ENCODE peak calls at places on chromosomes 5 and 9, in ten cellular contexts. One of them, this sample, is unnamed.

GRCh38 chr9:77819672-77820071 is 171.6 kb upstream of the GNA14 start:
- DNase-seq in coronary artery: no peak
- DNase-seq in heart left ventricle: no peak
- DNase-seq in mammary epithelial cell: no peak
- DNase-seq in WERI-Rb-1: no peak
- DNase-seq in fibroblast of lung: peak; percentile 41
- DNase-seq in epithelial cell of esophagus: no peak
- DNase-seq in A549: peak; percentile 29
- DNase-seq in cardiac muscle cell: no peak
- DNase-seq in CD8-positive, alpha-beta T cell: no peak
- DNase-seq in this sample: no peak

GRCh38 chr5:85484982-85485574 is 1100.4 kb upstream of the EDIL3 start:
- DNase-seq in mammary epithelial cell: peak; percentile 0
- DNase-seq in cardiac muscle cell: no peak
- DNase-seq in CD8-positive, alpha-beta T cell: no peak
- DNase-seq in WERI-Rb-1: no peak
- DNase-seq in coronary artery: no peak
- DNase-seq in fibroblast of lung: no peak
- DNase-seq in heart left ventricle: no peak
- DNase-seq in epithelial cell of esophagus: no peak
- DNase-seq in A549: peak; percentile 8
- DNase-seq in this sample: no peak

GRCh38 chr5:141512390-141513020 is 23.6 kb downstream of the PCDHGC5 start:
- DNase-seq in A549: peak; percentile 63
- DNase-seq in CD8-positive, alpha-beta T cell: peak; percentile 68
- DNase-seq in fibroblast of lung: peak; percentile 59
- DNase-seq in cardiac muscle cell: peak; percentile 85
- DNase-seq in mammary epithelial cell: peak; percentile 50
- DNase-seq in coronary artery: no peak
- DNase-seq in heart left ventricle: peak; percentile 78
- DNase-seq in WERI-Rb-1: peak; percentile 81
- DNase-seq in epithelial cell of esophagus: peak; percentile 83
- DNase-seq in this sample: peak; percentile 87

GRCh38 chr9:69385474-69386091 is 60.6 kb downstream of the ENTREP1 start:
- DNase-seq in WERI-Rb-1: no peak
- DNase-seq in mammary epithelial cell: no peak
- DNase-seq in fibroblast of lung: no peak
- DNase-seq in heart left ventricle: no peak
- DNase-seq in cardiac muscle cell: no peak
- DNase-seq in epithelial cell of esophagus: peak; percentile 28
- DNase-seq in CD8-positive, alpha-beta T cell: no peak
- DNase-seq in coronary artery: no peak
- DNase-seq in A549: no peak
- DNase-seq in this sample: no peak

GRCh38 chr9:133569891-133570651 is 35.6 kb downstream of the ADAMTSL2 start:
- DNase-seq in WERI-Rb-1: peak; percentile 95
- DNase-seq in heart left ventricle: no peak
- DNase-seq in CD8-positive, alpha-beta T cell: no peak
- DNase-seq in fibroblast of lung: no peak
- DNase-seq in A549: no peak
- DNase-seq in epithelial cell of esophagus: no peak
- DNase-seq in coronary artery: no peak
- DNase-seq in cardiac muscle cell: peak; percentile 50
- DNase-seq in mammary epithelial cell: no peak
- DNase-seq in this sample: no peak

GRCh38 chr5:150436141-150436680 is 13.3 kb downstream of the RPS14 start:
- DNase-seq in WERI-Rb-1: peak; percentile 91
- DNase-seq in CD8-positive, alpha-beta T cell: peak; percentile 84
- DNase-seq in coronary artery: peak; percentile 86
- DNase-seq in epithelial cell of esophagus: peak; percentile 90
- DNase-seq in mammary epithelial cell: peak; percentile 73
- DNase-seq in A549: peak; percentile 88
- DNase-seq in cardiac muscle cell: peak; percentile 94
- DNase-seq in heart left ventricle: peak; percentile 85
- DNase-seq in fibroblast of lung: peak; percentile 75
- DNase-seq in this sample: peak; percentile 89

GRCh38 chr5:146111409-146111808 is 6.0 kb upstream of the PLAC8L1 start:
- DNase-seq in A549: no peak
- DNase-seq in CD8-positive, alpha-beta T cell: no peak
- DNase-seq in mammary epithelial cell: no peak
- DNase-seq in WERI-Rb-1: no peak
- DNase-seq in fibroblast of lung: no peak
- DNase-seq in heart left ventricle: no peak
- DNase-seq in cardiac muscle cell: peak; percentile 34
- DNase-seq in coronary artery: no peak
- DNase-seq in epithelial cell of esophagus: no peak
- DNase-seq in this sample: no peak

GRCh38 chr9:8172000-8172399 is 372.4 kb upstream of the DMAC1 start:
- DNase-seq in mammary epithelial cell: no peak
- DNase-seq in CD8-positive, alpha-beta T cell: no peak
- DNase-seq in A549: no peak
- DNase-seq in epithelial cell of esophagus: no peak
- DNase-seq in fibroblast of lung: no peak
- DNase-seq in heart left ventricle: no peak
- DNase-seq in cardiac muscle cell: no peak
- DNase-seq in WERI-Rb-1: no peak
- DNase-seq in coronary artery: no peak
- DNase-seq in this sample: no peak

GRCh38 chr5:172311026-172311425 is 27.5 kb upstream of the UBTD2 start:
- DNase-seq in CD8-positive, alpha-beta T cell: no peak
- DNase-seq in heart left ventricle: no peak
- DNase-seq in coronary artery: no peak
- DNase-seq in cardiac muscle cell: no peak
- DNase-seq in epithelial cell of esophagus: no peak
- DNase-seq in WERI-Rb-1: no peak
- DNase-seq in fibroblast of lung: no peak
- DNase-seq in A549: no peak
- DNase-seq in mammary epithelial cell: no peak
- DNase-seq in this sample: no peak

GRCh38 chr5:148436029-148436428 is 52.3 kb downstream of the FBXO38 start:
- DNase-seq in epithelial cell of esophagus: no peak
- DNase-seq in A549: no peak
- DNase-seq in cardiac muscle cell: no peak
- DNase-seq in CD8-positive, alpha-beta T cell: no peak
- DNase-seq in WERI-Rb-1: no peak
- DNase-seq in mammary epithelial cell: no peak
- DNase-seq in fibroblast of lung: no peak
- DNase-seq in heart left ventricle: no peak
- DNase-seq in coronary artery: no peak
- DNase-seq in this sample: no peak

GRCh38 chr9:127876764-127877562 is 512 bp downstream of the AK1 start:
- DNase-seq in fibroblast of lung: no peak
- DNase-seq in CD8-positive, alpha-beta T cell: no peak
- DNase-seq in cardiac muscle cell: no peak
- DNase-seq in epithelial cell of esophagus: no peak
- DNase-seq in WERI-Rb-1: no peak
- DNase-seq in heart left ventricle: peak; percentile 66
- DNase-seq in mammary epithelial cell: no peak
- DNase-seq in coronary artery: no peak
- DNase-seq in A549: no peak
- DNase-seq in this sample: no peak

GRCh38 chr5:180101451-180102105 is 30.0 kb upstream of the RNF130 start:
- DNase-seq in WERI-Rb-1: no peak
- DNase-seq in cardiac muscle cell: no peak
- DNase-seq in fibroblast of lung: no peak
- DNase-seq in epithelial cell of esophagus: no peak
- DNase-seq in CD8-positive, alpha-beta T cell: no peak
- DNase-seq in mammary epithelial cell: no peak
- DNase-seq in A549: no peak
- DNase-seq in coronary artery: peak; percentile 58
- DNase-seq in heart left ventricle: no peak
- DNase-seq in this sample: no peak

DNA sequence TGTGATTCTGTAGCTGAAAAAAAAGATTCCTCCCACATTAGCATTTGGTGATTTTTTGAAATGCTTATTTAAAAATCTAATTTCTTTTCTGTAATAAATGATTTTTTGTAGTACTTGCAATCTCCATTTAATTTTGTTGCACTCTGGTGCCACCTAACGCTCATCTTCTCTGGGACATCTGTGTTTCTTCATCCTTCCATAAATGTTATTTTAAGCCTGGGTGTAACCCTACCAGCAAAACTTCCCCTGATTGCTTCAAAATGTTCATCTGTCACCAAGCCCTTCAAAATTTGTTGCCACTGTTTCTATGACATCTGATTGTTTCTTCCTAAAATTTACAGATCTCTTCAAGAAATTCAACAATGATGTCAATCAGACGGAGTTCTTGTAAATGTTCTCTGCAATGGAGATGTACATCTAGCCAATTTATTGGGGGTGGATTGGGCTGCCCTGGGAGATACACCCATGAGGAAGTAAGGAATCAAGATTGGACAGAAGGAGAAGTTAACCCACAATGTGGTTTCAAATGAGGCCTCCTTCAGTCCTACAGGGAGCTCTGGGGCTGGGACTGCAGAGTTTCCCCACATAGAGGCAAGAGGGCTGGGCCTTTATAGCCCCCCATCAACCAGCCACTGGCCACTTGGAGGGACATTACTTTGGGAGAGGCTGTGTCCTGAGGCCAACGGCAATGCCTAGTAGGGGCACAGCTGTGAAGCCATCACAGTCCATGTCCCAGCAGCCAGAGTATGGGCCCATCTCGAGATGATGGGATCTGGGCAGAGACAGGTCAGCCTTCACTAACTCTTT is 23.3 kb downstream of the MCTP1 start:
- DNase-seq in A549: peak; percentile 36
- DNase-seq in epithelial cell of esophagus: peak; percentile 55
- DNase-seq in mammary epithelial cell: peak; percentile 9
- DNase-seq in WERI-Rb-1: peak; percentile 31
- DNase-seq in CD8-positive, alpha-beta T cell: no peak
- DNase-seq in coronary artery: no peak
- DNase-seq in heart left ventricle: no peak
- DNase-seq in fibroblast of lung: peak; percentile 18
- DNase-seq in cardiac muscle cell: peak; percentile 23
- DNase-seq in this sample: no peak
- TF ChIP-seq CTCF in A549: peak; percentile 68
- TF ChIP-seq CTCF in epithelial cell of esophagus: peak; percentile 58
- TF ChIP-seq CTCF in mammary epithelial cell: peak; percentile 52
- TF ChIP-seq CTCF in WERI-Rb-1: peak; percentile 40
- TF ChIP-seq CTCF in CD8-positive, alpha-beta T cell: no peak
- TF ChIP-seq CTCF in coronary artery: no peak
- TF ChIP-seq CTCF in heart left ventricle: no peak
- TF ChIP-seq CTCF in fibroblast of lung: peak; percentile 52
- TF ChIP-seq CTCF in cardiac muscle cell: peak; percentile 53
- TF ChIP-seq CTCF in this sample: no peak

GRCh38 chr9:2274762-2275161 is 259.6 kb downstream of the SMARCA2 start:
- DNase-seq in coronary artery: no peak
- DNase-seq in epithelial cell of esophagus: no peak
- DNase-seq in fibroblast of lung: no peak
- DNase-seq in WERI-Rb-1: no peak
- DNase-seq in mammary epithelial cell: no peak
- DNase-seq in CD8-positive, alpha-beta T cell: no peak
- DNase-seq in heart left ventricle: no peak
- DNase-seq in A549: no peak
- DNase-seq in cardiac muscle cell: no peak
- DNase-seq in this sample: no peak
- TF ChIP-seq CTCF in coronary artery: no peak
- TF ChIP-seq CTCF in epithelial cell of esophagus: no peak
- TF ChIP-seq CTCF in fibroblast of lung: no peak
- TF ChIP-seq CTCF in WERI-Rb-1: no peak
- TF ChIP-seq CTCF in mammary epithelial cell: no peak
- TF ChIP-seq CTCF in CD8-positive, alpha-beta T cell: no peak
- TF ChIP-seq CTCF in heart left ventricle: no peak
- TF ChIP-seq CTCF in A549: no peak
- TF ChIP-seq CTCF in cardiac muscle cell: no peak
- TF ChIP-seq CTCF in this sample: no peak

GRCh38 chr5:178588769-178589168 is 1.4 kb downstream of the COL23A1 start:
- DNase-seq in mammary epithelial cell: no peak
- DNase-seq in CD8-positive, alpha-beta T cell: no peak
- DNase-seq in fibroblast of lung: no peak
- DNase-seq in heart left ventricle: no peak
- DNase-seq in coronary artery: no peak
- DNase-seq in A549: no peak
- DNase-seq in cardiac muscle cell: no peak
- DNase-seq in epithelial cell of esophagus: no peak
- DNase-seq in WERI-Rb-1: no peak
- DNase-seq in this sample: no peak
- TF ChIP-seq CTCF in mammary epithelial cell: no peak
- TF ChIP-seq CTCF in CD8-positive, alpha-beta T cell: no peak
- TF ChIP-seq CTCF in fibroblast of lung: no peak
- TF ChIP-seq CTCF in heart left ventricle: no peak
- TF ChIP-seq CTCF in coronary artery: no peak
- TF ChIP-seq CTCF in A549: no peak
- TF ChIP-seq CTCF in cardiac muscle cell: no peak
- TF ChIP-seq CTCF in epithelial cell of esophagus: no peak
- TF ChIP-seq CTCF in WERI-Rb-1: no peak
- TF ChIP-seq CTCF in this sample: no peak

GRCh38 chr9:104826911-104827310 is 63.0 kb downstream of the NIPSNAP3B start:
- DNase-seq in WERI-Rb-1: no peak
- DNase-seq in A549: no peak
- DNase-seq in mammary epithelial cell: no peak
- DNase-seq in cardiac muscle cell: no peak
- DNase-seq in coronary artery: peak; percentile 21
- DNase-seq in CD8-positive, alpha-beta T cell: no peak
- DNase-seq in epithelial cell of esophagus: no peak
- DNase-seq in fibroblast of lung: no peak
- DNase-seq in heart left ventricle: no peak
- DNase-seq in this sample: no peak

GRCh38 chr9:104835163-104835562 is 71.2 kb downstream of the NIPSNAP3B start:
- DNase-seq in heart left ventricle: no peak
- DNase-seq in cardiac muscle cell: no peak
- DNase-seq in mammary epithelial cell: no peak
- DNase-seq in epithelial cell of esophagus: no peak
- DNase-seq in CD8-positive, alpha-beta T cell: no peak
- DNase-seq in A549: no peak
- DNase-seq in fibroblast of lung: peak; percentile 66
- DNase-seq in coronary artery: no peak
- DNase-seq in WERI-Rb-1: no peak
- DNase-seq in this sample: no peak

GRCh38 chr9:104833701-104834100 is 69.8 kb downstream of the NIPSNAP3B start:
- DNase-seq in A549: no peak
- DNase-seq in fibroblast of lung: no peak
- DNase-seq in coronary artery: no peak
- DNase-seq in epithelial cell of esophagus: no peak
- DNase-seq in mammary epithelial cell: no peak
- DNase-seq in cardiac muscle cell: no peak
- DNase-seq in CD8-positive, alpha-beta T cell: no peak
- DNase-seq in heart left ventricle: no peak
- DNase-seq in WERI-Rb-1: no peak
- DNase-seq in this sample: no peak

GRCh38 chr9:104836235-104836634 is 72.3 kb downstream of the NIPSNAP3B start:
- DNase-seq in mammary epithelial cell: no peak
- DNase-seq in CD8-positive, alpha-beta T cell: no peak
- DNase-seq in heart left ventricle: no peak
- DNase-seq in cardiac muscle cell: peak; percentile 79
- DNase-seq in coronary artery: no peak
- DNase-seq in fibroblast of lung: peak; percentile 34
- DNase-seq in A549: no peak
- DNase-seq in epithelial cell of esophagus: peak; percentile 39
- DNase-seq in WERI-Rb-1: peak; percentile 23
- DNase-seq in this sample: no peak

DNA sequence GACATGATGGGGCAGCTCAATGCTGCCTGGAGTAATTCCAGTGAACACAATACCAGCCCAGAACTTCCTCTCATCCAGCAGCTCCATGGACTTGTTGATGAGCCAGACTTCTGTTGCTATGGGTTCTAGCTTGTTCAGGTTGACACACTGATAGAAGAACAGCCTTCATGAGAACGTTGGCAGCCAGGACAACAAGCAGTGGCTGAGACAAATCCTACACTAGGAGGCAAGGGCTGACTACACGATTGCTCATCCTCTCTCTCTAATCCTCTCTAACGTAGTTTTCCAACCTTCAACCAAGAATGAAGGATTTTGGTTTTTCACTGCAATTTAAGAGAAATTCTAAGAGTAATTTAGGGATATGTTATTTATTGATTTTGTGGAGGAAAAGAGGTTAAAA is 67.8 kb downstream of the NIPSNAP3B start:
- DNase-seq in WERI-Rb-1: no peak
- DNase-seq in fibroblast of lung: peak; percentile 70
- DNase-seq in A549: peak; percentile 4
- DNase-seq in heart left ventricle: no peak
- DNase-seq in epithelial cell of esophagus: peak; percentile 92
- DNase-seq in CD8-positive, alpha-beta T cell: no peak
- DNase-seq in coronary artery: no peak
- DNase-seq in mammary epithelial cell: peak; percentile 86
- DNase-seq in cardiac muscle cell: no peak
- DNase-seq in this sample: no peak
- TF ChIP-seq CTCF in WERI-Rb-1: no peak
- TF ChIP-seq CTCF in fibroblast of lung: no peak
- TF ChIP-seq CTCF in A549: no peak
- TF ChIP-seq CTCF in heart left ventricle: no peak
- TF ChIP-seq CTCF in epithelial cell of esophagus: no peak
- TF ChIP-seq CTCF in CD8-positive, alpha-beta T cell: no peak
- TF ChIP-seq CTCF in coronary artery: no peak
- TF ChIP-seq CTCF in mammary epithelial cell: no peak
- TF ChIP-seq CTCF in cardiac muscle cell: no peak
- TF ChIP-seq CTCF in this sample: no peak

This sample was measured in endothelial cell.